ENCODE peak calls at places on chromosomes 16 and 17, in five cellular contexts. X, W, T, E and G are unnamed samples.

GRCh38 chr17:44115585-44116415 is 7.6 kb downstream of the HDAC5 start:
- DNase-seq in X (no peak), W (no peak), T (no peak), E (no peak), G (no peak)

GRCh38 chr17:54426287-54426886 is 474.3 kb upstream of the TOM1L1 start:
- DNase-seq in X (no peak), W (no peak), T (peak), E (no peak), G (no peak)

GRCh38 chr17:6346986-6347385 is 87.9 kb downstream of the AIPL1 start:
- DNase-seq in X (no peak), W (no peak), T (no peak), E (no peak), G (no peak)

GRCh38 chr16:50501986-50502615 is 46.1 kb upstream of the NKD1 start:
- DNase-seq in X (no peak), W (no peak), T (no peak), E (no peak), G (no peak)

GRCh38 chr16:25568991-25569390 is 122.8 kb upstream of the HS3ST4 start:
- DNase-seq in X (no peak), W (no peak), T (no peak), E (no peak), G (no peak)

GRCh38 chr16:70455910-70456309 is 1.5 kb downstream of the FCSK start:
- DNase-seq in X (no peak), W (no peak), T (no peak), E (no peak), G (no peak)

GRCh38 chr17:62941358-62941991 is 24.6 kb upstream of the TANC2 start:
- DNase-seq in X (no peak), W (no peak), T (no peak), E (no peak), G (no peak)

GRCh38 chr16:72313903-72314302 is 141.9 kb upstream of the PMFBP1 start:
- DNase-seq in X (no peak), W (no peak), T (no peak), E (no peak), G (no peak)

GRCh38 chr17:40343126-40344119 is 21.1 kb downstream of the GJD3 start:
- DNase-seq in X (no peak), W (no peak), T (no peak), E (peak), G (no peak)

GRCh38 chr17:2962236-2962635 is 101.2 kb downstream of the OR1D5 start:
- DNase-seq in X (no peak), W (no peak), T (no peak), E (no peak), G (no peak)

GRCh38 chr17:76005263-76006149 is 4.9 kb downstream of the CDK3 start:
- DNase-seq in X (peak), W (peak), T (peak), E (peak), G (peak)

GRCh38 chr16:77690416-77690815 is 31.9 kb upstream of the NUDT7 start:
- DNase-seq in X (no peak), W (no peak), T (no peak), E (no peak), G (no peak)

GRCh38 chr16:28528463-28528867 is 10.3 kb downstream of the NUPR1 start:
- DNase-seq in X (no peak), W (no peak), T (no peak), E (no peak), G (no peak)

GRCh38 chr17:55704412-55704811 is 18.3 kb downstream of the TMEM100 start:
- DNase-seq in X (no peak), W (no peak), T (peak), E (no peak), G (no peak)

GRCh38 chr16:46743232-46743719 is 4.9 kb downstream of the MYLK3 start:
- DNase-seq in X (no peak), W (no peak), T (peak), E (peak), G (peak)

GRCh38 chr17:63701477-63702222 is 1.7 kb upstream of the LIMD2 start:
- DNase-seq in X (peak), W (peak), T (no peak), E (peak), G (no peak)

GRCh38 chr16:87380875-87381274 is 2.7 kb downstream of the FBXO31 start:
- DNase-seq in X (no peak), W (no peak), T (no peak), E (no peak), G (peak)

GRCh38 chr17:57445051-57445450 is 188.7 kb downstream of the MSI2 start:
- DNase-seq in X (no peak), W (no peak), T (no peak), E (peak), G (no peak)

GRCh38 chr16:84504420-84505248 is at the start of gene MEAK7:
- DNase-seq in X (peak), W (peak), T (peak), E (peak), G (peak)

GRCh38 chr17:258045-258734 is 76.7 kb upstream of the DOC2B start:
- DNase-seq in X (no peak), W (no peak), T (no peak), E (peak), G (no peak)

GRCh38 chr16:85829266-85829665 is 29.8 kb downstream of the COX4I1 start:
- DNase-seq in X (no peak), W (no peak), T (no peak), E (no peak), G (no peak)

GRCh38 chr16:62692685-62693084 is 656.4 kb upstream of the CDH8 start:
- DNase-seq in X (no peak), W (no peak), T (no peak), E (no peak), G (no peak)

GRCh38 chr16:87507351-87508069 is 14.7 kb upstream of the ZCCHC14 start:
- DNase-seq in X (no peak), W (no peak), T (no peak), E (no peak), G (no peak)

GRCh38 chr17:77838748-77839147 is 119.8 kb upstream of the TNRC6C start:
- DNase-seq in X (no peak), W (no peak), T (no peak), E (no peak), G (no peak)

GRCh38 chr17:49694847-49695697 is 12.7 kb downstream of the SLC35B1 start:
- DNase-seq in X (peak), W (peak), T (peak), E (no peak), G (peak)

GRCh38 chr17:74417178-74418045 is 14.5 kb upstream of the GPRC5C start:
- DNase-seq in X (no peak), W (no peak), T (no peak), E (no peak), G (no peak)

GRCh38 chr17:15255713-15256454 is 9.2 kb downstream of the PMP22 start:
- DNase-seq in X (no peak), W (no peak), T (no peak), E (peak), G (no peak)

GRCh38 chr17:1055751-1056645 is 59.1 kb downstream of the TIMM22 start:
- DNase-seq in X (peak), W (no peak), T (no peak), E (peak), G (peak)

GRCh38 chr16:65598626-65599025 is 476.8 kb upstream of the CDH11 start:
- DNase-seq in X (no peak), W (no peak), T (no peak), E (no peak), G (no peak)

GRCh38 chr16:89700100-89700648 is 1.3 kb downstream of the SPATA2L start:
- DNase-seq in X (peak), W (peak), T (peak), E (peak), G (peak)

GRCh38 chr17:48406936-48407567 is 23.0 kb downstream of the SKAP1 start:
- DNase-seq in X (no peak), W (no peak), T (no peak), E (no peak), G (no peak)